ENCODE peak calls at places on chromosomes 5 and 9, in four cellular contexts. T is LoVo, N is adipocyte, U is T-cell. C is an unnamed sample.

GRCh38 chr5:158198636-158199035 is 339.7 kb upstream of the CLINT1 start:
- DNase-seq in T (no peak), N (no peak), U (no peak), C (no peak)

GRCh38 chr5:54013556-54014157 is 296.7 kb downstream of the ARL15 start:
- DNase-seq in T (peak; percentile 46), N (peak; percentile 79), U (no peak), C (no peak)

GRCh38 chr5:42949348-42950090 is 90.6 kb downstream of the ANXA2R start:
- DNase-seq in T (no peak), N (peak; percentile 87), U (peak; percentile 63), C (peak; percentile 83)

GRCh38 chr5:171593401-171593800 is 174.0 kb downstream of the FGF18 start:
- DNase-seq in T (no peak), N (no peak), U (no peak), C (no peak)

GRCh38 chr5:175778951-175779475 is 92.4 kb upstream of the CPLX2 start:
- DNase-seq in T (peak; percentile 71), N (no peak), U (no peak), C (no peak)

GRCh38 chr9:5633243-5633642 is 4.3 kb downstream of the RIC1 start:
- DNase-seq in T (peak; percentile 77), N (peak; percentile 49), U (no peak), C (no peak)

GRCh38 chr9:135087489-135087791 is at the start of gene OLFM1:
- DNase-seq in T (peak; percentile 48), N (peak; percentile 75), U (no peak), C (peak; percentile 93)

GRCh38 chr5:78405820-78406750 is 45.7 kb downstream of the SCAMP1 start:
- DNase-seq in T (no peak), N (peak; percentile 43), U (no peak), C (no peak)

GRCh38 chr5:135013947-135014570 is 20.0 kb downstream of the PITX1 start:
- DNase-seq in T (no peak), N (peak; percentile 73), U (no peak), C (peak; percentile 41)

GRCh38 chr5:115489725-115490124 is 54.9 kb downstream of the FEM1C start:
- DNase-seq in T (no peak), N (no peak), U (no peak), C (no peak)

GRCh38 chr5:157819502-157820125 is 39.3 kb downstream of the CLINT1 start:
- DNase-seq in T (no peak), N (no peak), U (no peak), C (no peak)

GRCh38 chr9:136151214-136151804 is 32.6 kb upstream of the TMEM250 start:
- DNase-seq in T (no peak), N (no peak), U (no peak), C (peak; percentile 53)

GRCh38 chr9:77163889-77164288 is 13.4 kb upstream of the VPS13A start:
- DNase-seq in T (no peak), N (peak; percentile 71), U (no peak), C (no peak)

GRCh38 chr5:122756263-122756911 is 18.5 kb upstream of the SNX2 start:
- DNase-seq in T (no peak), N (peak; percentile 78), U (no peak), C (no peak)

GRCh38 chr5:153445875-153446567 is 44.4 kb upstream of the GRIA1 start:
- DNase-seq in T (peak; percentile 7), N (peak; percentile 55), U (no peak), C (no peak)

GRCh38 chr5:168117469-168117868 is 174.0 kb upstream of the WWC1 start:
- DNase-seq in T (no peak), N (no peak), U (no peak), C (no peak)

GRCh38 chr9:4222357-4222756 is 77.5 kb downstream of the GLIS3 start:
- DNase-seq in T (no peak), N (no peak), U (no peak), C (no peak)

GRCh38 chr9:134324359-134325095 is 1.7 kb upstream of the RXRA start:
- DNase-seq in T (no peak), N (no peak), U (no peak), C (no peak)

GRCh38 chr5:2370626-2371418 is 380.7 kb downstream of the IRX2 start:
- DNase-seq in T (no peak), N (no peak), U (no peak), C (no peak)